ENCODE peak calls at places on chromosomes 3 and 15, in eight cellular contexts. O is body of pancreas, E is transverse colon, Y is K562, X is stomach, M is heart left ventricle, K is IMR-90, V is esophagus squamous epithelium. S is an unnamed sample. For H3K4me1, the result is how much of the 10 kb centered on the place peaks cover.

GRCh38 chr3:194711913-194712312 is 26.2 kb downstream of the FAM43A start:
- DNase-seq in O (peak), E (no peak), Y (no peak), X (no peak), M (peak), K (peak), V (no peak), S (peak)

GRCh38 chr3:185057829-185058228 is 95.0 kb downstream of the C3orf70 start:
- DNase-seq in O (no peak), E (no peak), Y (no peak), X (no peak), M (no peak), K (no peak), V (no peak), S (no peak)

GRCh38 chr3:40847571-40847992 is 322.8 kb downstream of the ZNF621 start:
- DNase-seq in O (peak), E (no peak), Y (no peak), X (no peak), M (peak), K (no peak), V (no peak), S (no peak)

GRCh38 chr3:148790841-148791240 is 36.8 kb upstream of the CPB1 start:
- DNase-seq in O (peak), E (peak), Y (no peak), X (no peak), M (peak), K (no peak), V (no peak), S (no peak)

GRCh38 chr3:149844073-149844472 is 31.1 kb downstream of the RNF13 start:
- DNase-seq in O (no peak), E (no peak), Y (no peak), X (no peak), M (no peak), K (no peak), V (no peak), S (no peak)

GRCh38 chr3:134132961-134133360 is 103.2 kb upstream of the SLCO2A1 start:
- DNase-seq in O (no peak), E (no peak), Y (no peak), X (no peak), M (no peak), K (peak), V (no peak), S (no peak)

GRCh38 chr3:162295323-162295983 is 798.8 kb downstream of the OTOL1 start:
- DNase-seq in O (no peak), E (no peak), Y (no peak), X (no peak), M (no peak), K (peak), V (no peak), S (no peak)

GRCh38 chr3:128041378-128041777 is 10.9 kb upstream of the SEC61A1 start:
- DNase-seq in O (no peak), E (no peak), Y (no peak), X (no peak), M (no peak), K (no peak), V (no peak), S (no peak)

GRCh38 chr3:56787258-56787777 is 14.4 kb downstream of the ARHGEF3 start:
- DNase-seq in O (no peak), E (no peak), Y (no peak), X (no peak), M (no peak), K (no peak), V (no peak), S (no peak)
- H3K4me1 ChIP-seq in O (half or more), E (half or more), Y (under half), X (under half), M (half or more), K (under half), V (half or more), S (under half)

DNA sequence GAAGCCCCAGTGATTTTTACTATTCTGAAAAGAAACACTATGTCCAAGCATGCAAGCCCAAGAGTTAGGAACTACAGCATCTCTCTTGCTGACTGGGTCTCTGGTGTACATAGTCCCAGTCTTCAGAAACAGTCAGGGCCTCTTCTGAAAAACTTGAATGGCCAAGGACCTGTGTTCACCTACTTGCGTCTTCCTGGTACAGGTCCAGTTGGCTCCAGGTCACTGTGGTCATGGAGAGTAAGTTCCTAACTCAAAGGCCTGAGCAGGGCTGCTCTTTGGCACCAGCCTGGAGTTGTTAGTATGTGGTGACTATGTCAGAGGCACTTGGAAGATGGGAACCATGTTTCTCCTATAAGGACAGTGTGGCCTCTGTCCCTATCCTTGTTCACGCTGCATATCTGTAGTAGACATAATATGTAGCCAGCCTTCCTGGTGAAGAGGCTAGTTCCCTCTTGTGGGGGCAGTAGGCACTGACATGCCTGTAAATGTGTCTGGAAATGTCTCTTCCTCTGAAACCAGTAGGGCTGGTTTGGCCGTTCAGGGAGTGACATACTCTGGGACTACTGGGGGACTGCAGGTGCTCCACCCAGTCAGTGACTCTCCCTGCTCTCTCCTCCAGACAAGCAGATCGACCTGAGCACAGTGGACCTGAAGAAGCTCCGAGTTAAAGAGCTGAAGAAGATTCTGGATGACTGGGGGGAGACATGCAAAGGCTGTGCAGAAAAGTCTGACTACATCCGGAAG is 2.6 kb upstream of the RBM15B start:
- DNase-seq in O (peak), E (peak), Y (no peak), X (peak), M (no peak), K (peak), V (no peak), S (peak)
- TF ChIP-seq CTCF in O (no peak), E (peak), Y (no peak), X (no peak), M (no peak), K (peak), V (peak), S (peak)

GRCh38 chr15:47844437-47844836 is 127.1 kb downstream of the SEMA6D start:
- DNase-seq in O (no peak), E (no peak), Y (no peak), X (no peak), M (no peak), K (no peak), V (no peak), S (no peak)

GRCh38 chr15:47846911-47847310 is 129.6 kb downstream of the SEMA6D start:
- DNase-seq in O (no peak), E (no peak), Y (no peak), X (no peak), M (no peak), K (no peak), V (no peak), S (no peak)

GRCh38 chr15:47843124-47843663 is 125.9 kb downstream of the SEMA6D start:
- DNase-seq in O (no peak), E (no peak), Y (no peak), X (no peak), M (no peak), K (no peak), V (no peak), S (no peak)

GRCh38 chr15:47846128-47846868 is 129.0 kb downstream of the SEMA6D start:
- DNase-seq in O (no peak), E (no peak), Y (no peak), X (no peak), M (no peak), K (no peak), V (no peak), S (no peak)
- TF ChIP-seq POLR2A in O (no peak), E (no peak), Y (no peak), X (no peak), M (no peak), K (no peak), V (no peak), S (no peak)

GRCh38 chr15:66749841-66750575 is 48.0 kb downstream of the SMAD6 start:
- DNase-seq in O (peak), E (no peak), Y (no peak), X (peak), M (no peak), K (no peak), V (no peak), S (no peak)
- H3K4me1 ChIP-seq in O (half or more), E (under half), Y (under half), X (half or more), M (half or more), K (half or more), V (under half), S (half or more)

GRCh38 chr3:14633417-14633816 is 18.1 kb upstream of the CCDC174 start:
- DNase-seq in O (no peak), E (no peak), Y (no peak), X (no peak), M (no peak), K (no peak), V (no peak), S (no peak)

GRCh38 chr3:14632445-14632930 is 19.1 kb upstream of the CCDC174 start:
- DNase-seq in O (no peak), E (no peak), Y (no peak), X (no peak), M (no peak), K (no peak), V (no peak), S (no peak)

GRCh38 chr3:14631687-14632444 is 19.7 kb upstream of the CCDC174 start:
- DNase-seq in O (no peak), E (no peak), Y (no peak), X (no peak), M (no peak), K (no peak), V (no peak), S (no peak)

GRCh38 chr3:14634763-14635400 is 16.7 kb upstream of the CCDC174 start:
- DNase-seq in O (no peak), E (no peak), Y (no peak), X (no peak), M (no peak), K (peak), V (no peak), S (no peak)

GRCh38 chr3:14633819-14634424 is 17.6 kb upstream of the CCDC174 start:
- DNase-seq in O (peak), E (peak), Y (peak), X (peak), M (peak), K (peak), V (no peak), S (peak)
- TF ChIP-seq CTCF in O (peak), E (peak), Y (peak), X (peak), M (peak), K (peak), V (peak), S (peak)

S was measured in thyroid gland.